ENCODE peak calls at places on chromosomes 1 and 21, in eight cellular contexts. L, Q, M, G, C, T, F and P are unnamed samples.

GRCh38 chr1:159828176-159828575 is 1.5 kb downstream of the SLAMF8 start:
- DNase-seq in L (no peak), Q (no peak), M (no peak), G (no peak), C (no peak), T (no peak), F (no peak), P (no peak)

GRCh38 chr1:201461193-201461657 is 7.8 kb downstream of the PHLDA3 start:
- DNase-seq in L (no peak), Q (peak; percentile 62), M (peak; percentile 60), G (no peak), C (no peak), T (peak; percentile 96), F (peak; percentile 88), P (peak; percentile 74)

GRCh38 chr21:28387220-28387619 is 605.5 kb downstream of the LTN1 start:
- DNase-seq in L (no peak), Q (no peak), M (no peak), G (peak; percentile 12), C (no peak), T (no peak), F (no peak), P (no peak)

GRCh38 chr1:14549897-14550635 is 48.4 kb upstream of the KAZN start:
- DNase-seq in L (no peak), Q (no peak), M (no peak), G (no peak), C (no peak), T (no peak), F (no peak), P (no peak)

GRCh38 chr1:162302660-162303344 is 73.9 kb downstream of the SPATA46 start:
- DNase-seq in L (no peak), Q (no peak), M (no peak), G (no peak), C (no peak), T (peak; percentile 16), F (peak; percentile 20), P (no peak)

GRCh38 chr21:46160563-46161179 is 5.3 kb upstream of the FTCD start:
- DNase-seq in L (no peak), Q (no peak), M (peak; percentile 10), G (peak; percentile 0), C (no peak), T (no peak), F (no peak), P (no peak)

GRCh38 chr1:188670837-188671236 is 1806.8 kb downstream of the BRINP3 start:
- DNase-seq in L (no peak), Q (no peak), M (no peak), G (no peak), C (no peak), T (no peak), F (no peak), P (peak; percentile 1)

GRCh38 chr1:19179597-19180271 is 30.3 kb downstream of the UBR4 start:
- DNase-seq in L (no peak), Q (no peak), M (no peak), G (peak; percentile 38), C (no peak), T (peak; percentile 50), F (no peak), P (peak; percentile 59)

GRCh38 chr1:244755673-244756072 is 79.8 kb upstream of the COX20 start:
- DNase-seq in L (no peak), Q (no peak), M (no peak), G (no peak), C (no peak), T (no peak), F (no peak), P (no peak)

GRCh38 chr1:56435434-56436337 is 143.7 kb downstream of the PLPP3 start:
- DNase-seq in L (no peak), Q (no peak), M (no peak), G (no peak), C (peak; percentile 65), T (no peak), F (no peak), P (peak; percentile 85)

DNA sequence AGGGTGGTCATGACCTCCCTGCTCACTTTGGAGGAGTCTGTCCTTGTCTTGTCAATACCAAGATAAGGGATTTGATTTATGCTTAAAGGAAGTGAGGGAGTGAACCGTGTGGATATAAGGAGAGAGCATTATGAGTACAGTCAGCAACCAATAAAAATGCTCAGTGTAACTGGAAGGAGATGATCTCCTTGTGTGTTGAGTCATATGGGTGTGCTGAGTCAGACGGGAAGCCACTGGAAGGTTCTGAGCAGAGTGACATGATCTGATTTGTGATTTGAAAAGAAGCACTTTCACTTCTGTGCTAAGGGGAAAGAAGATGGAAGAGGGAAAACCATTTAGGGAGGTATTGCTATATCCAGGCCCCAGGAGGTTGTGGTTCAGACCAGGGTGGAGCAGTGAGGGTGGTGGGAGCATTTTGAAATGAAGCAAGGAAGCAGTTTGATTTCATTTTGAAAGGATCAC is 2.5 kb upstream of the BCL10 start:
- DNase-seq in L (no peak), Q (no peak), M (no peak), G (peak; percentile 75), C (no peak), T (peak; percentile 96), F (peak; percentile 78), P (peak; percentile 26)
- H3K4me3 ChIP-seq in L (no peak overlapping the region), Q (no peak overlapping the region), M (no peak overlapping the region), G (peak overlapping the region; percentile 12), C (no peak overlapping the region), T (peak overlapping the region; percentile 34), F (peak overlapping the region; percentile 52), P (no peak overlapping the region)

DNA sequence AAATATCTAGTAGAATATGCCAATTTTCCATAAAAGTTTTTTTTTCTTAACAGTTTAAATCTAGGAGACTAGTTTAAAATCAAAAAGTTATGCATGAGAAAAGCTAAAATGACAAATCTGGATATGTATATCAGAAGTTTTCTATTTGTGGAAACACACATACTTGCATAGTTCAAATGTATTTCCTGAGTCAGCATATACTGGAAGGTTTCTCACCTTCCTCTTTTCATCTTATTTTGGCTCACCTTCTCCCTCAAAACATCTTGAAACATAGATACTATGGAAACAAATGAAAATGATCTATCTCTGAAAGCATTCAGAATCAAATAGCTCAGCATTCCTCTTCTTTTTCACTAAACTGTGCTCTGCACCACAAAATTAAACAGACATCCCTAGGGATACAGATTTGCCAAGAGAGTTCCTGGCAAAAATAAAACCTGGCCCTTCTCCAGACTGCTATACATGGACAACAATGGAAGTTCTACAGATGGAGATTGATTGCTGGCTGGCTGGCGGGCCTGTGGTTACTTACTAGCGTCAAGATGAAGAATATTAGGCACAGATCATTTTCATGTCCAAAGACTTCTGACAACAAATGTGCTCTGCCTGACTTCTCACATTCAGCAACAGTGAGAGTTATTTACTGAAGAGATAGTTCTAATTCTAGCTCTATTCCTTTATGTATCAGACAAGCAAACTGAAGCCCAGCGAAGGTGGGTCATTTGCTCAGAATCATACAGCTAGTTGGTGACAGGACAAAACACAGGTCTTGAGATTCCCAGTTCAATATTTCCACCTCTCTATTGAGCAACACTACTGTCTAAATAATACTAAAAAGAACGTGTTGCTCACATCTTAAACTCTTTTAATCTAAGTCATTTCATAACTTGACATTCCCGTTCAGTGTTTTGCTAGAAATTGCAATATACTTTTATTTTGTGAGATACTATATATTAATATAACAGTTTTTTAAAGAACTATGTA is 26.6 kb downstream of the DIPK1A start:
- DNase-seq in L (no peak), Q (no peak), M (peak; percentile 31), G (no peak), C (no peak), T (peak; percentile 77), F (peak; percentile 50), P (no peak)
- H3K4me3 ChIP-seq in L (no peak overlapping the region), Q (no peak overlapping the region), M (peak overlapping the region; percentile 20), G (no peak overlapping the region), C (no peak overlapping the region), T (no peak overlapping the region), F (no peak overlapping the region), P (no peak overlapping the region)

DNA sequence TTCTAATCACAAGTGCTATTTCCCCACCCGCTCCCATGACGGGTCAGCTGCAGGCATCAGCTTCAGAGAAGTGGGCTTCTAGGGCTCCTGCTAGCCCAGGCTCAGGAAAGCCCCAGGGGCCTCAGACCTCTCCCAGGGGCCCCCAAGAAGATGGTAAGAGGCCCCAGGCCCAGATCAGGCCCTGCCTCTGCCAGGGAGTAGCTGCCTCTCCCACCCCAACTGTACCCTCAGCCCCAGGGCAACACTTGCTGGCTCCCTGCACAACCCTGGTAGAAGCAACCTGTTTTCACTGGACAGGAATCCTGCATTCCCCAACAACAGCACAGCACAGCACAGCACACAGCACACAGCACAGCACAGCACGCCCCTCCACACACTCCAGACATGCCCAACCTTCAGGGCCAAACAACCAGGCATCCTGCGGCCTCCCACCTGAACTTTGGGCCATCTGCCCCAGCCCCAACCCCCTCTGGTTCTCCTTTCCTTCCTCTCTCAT is 6.5 kb downstream of the BLACAT1 start:
- DNase-seq in L (no peak), Q (no peak), M (no peak), G (no peak), C (no peak), T (no peak), F (no peak), P (peak; percentile 48)
- H3K4me3 ChIP-seq in L (peak overlapping the region; percentile 53), Q (peak overlapping the region; percentile 36), M (no peak overlapping the region), G (no peak overlapping the region), C (peak overlapping the region; percentile 88), T (peak overlapping the region; percentile 38), F (peak overlapping the region; percentile 44), P (peak overlapping the region; percentile 15)

DNA sequence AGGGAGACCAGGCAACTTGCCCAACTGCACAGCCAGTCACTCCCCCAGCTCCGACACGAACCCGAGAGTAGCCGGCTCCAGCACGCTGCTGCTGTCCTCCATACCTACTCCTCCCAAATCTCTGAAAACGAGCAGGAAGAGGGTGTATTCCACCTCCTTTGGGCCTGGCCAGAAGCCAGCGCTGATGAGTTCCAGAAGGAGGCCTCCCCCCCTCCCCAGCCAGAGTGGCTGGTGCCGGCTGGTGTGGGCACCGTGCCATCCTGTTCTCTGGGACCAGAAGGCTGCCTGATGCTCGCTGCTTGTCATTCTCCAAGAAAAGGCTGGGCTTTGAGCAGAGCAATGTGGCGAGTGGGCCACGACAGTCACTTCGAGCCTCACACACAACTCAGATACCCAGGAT is 22.2 kb downstream of the KCNN3 start:
- DNase-seq in L (no peak), Q (no peak), M (peak; percentile 33), G (no peak), C (no peak), T (no peak), F (no peak), P (no peak)
- H3K4me3 ChIP-seq in L (no peak overlapping the region), Q (no peak overlapping the region), M (no peak overlapping the region), G (no peak overlapping the region), C (no peak overlapping the region), T (no peak overlapping the region), F (no peak overlapping the region), P (no peak overlapping the region)

DNA sequence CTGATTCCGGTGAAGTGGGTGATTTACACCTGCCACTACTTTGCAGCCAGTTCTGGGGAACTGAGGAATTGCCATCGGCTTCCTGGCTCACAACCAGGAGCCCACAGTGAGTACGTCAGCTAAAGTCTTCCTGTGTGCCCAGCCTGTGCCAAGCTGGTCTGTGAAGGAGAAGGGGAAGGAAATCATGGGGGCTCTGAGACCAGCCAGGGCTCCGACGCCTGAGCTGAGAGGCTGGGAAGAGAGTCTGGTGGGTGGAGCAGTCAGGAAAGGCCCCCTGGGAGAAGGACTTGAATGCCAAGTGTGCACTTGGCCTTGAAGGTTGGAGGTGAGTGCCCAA is 1.2 kb downstream of the LURAP1 start:
- DNase-seq in L (no peak), Q (no peak), M (peak; percentile 25), G (no peak), C (no peak), T (no peak), F (no peak), P (no peak)
- H3K4me3 ChIP-seq in L (peak overlapping the region; percentile 66), Q (peak overlapping the region; percentile 74), M (peak overlapping the region; percentile 76), G (no peak overlapping the region), C (peak overlapping the region; percentile 87), T (no peak overlapping the region), F (peak overlapping the region; percentile 88), P (no peak overlapping the region)